ENCODE peak calls at places on chromosomes 16 and 17, in six cellular contexts. B, F, Q, Z, R and H are unnamed samples.

GRCh38 chr17:67993153-67993997 is 2.9 kb downstream of the C17orf58 start:
- DNase-seq in B (peak), F (peak), Q (peak), Z (peak), R (peak), H (peak)

GRCh38 chr17:37025847-37026533 is 77.2 kb downstream of the AATF start:
- DNase-seq in B (no peak), F (no peak), Q (no peak), Z (no peak), R (peak), H (no peak)

GRCh38 chr17:78973196-78973595 is 6.5 kb downstream of the LGALS3BP start:
- DNase-seq in B (no peak), F (no peak), Q (no peak), Z (no peak), R (no peak), H (no peak)

GRCh38 chr17:43581581-43581980 is 35.4 kb upstream of the ETV4 start:
- DNase-seq in B (no peak), F (no peak), Q (no peak), Z (no peak), R (no peak), H (no peak)

GRCh38 chr16:89317729-89318429 is 100.4 kb downstream of the ZNF778 start:
- DNase-seq in B (no peak), F (no peak), Q (no peak), Z (no peak), R (no peak), H (no peak)

GRCh38 chr17:53032861-53033271 is 789.9 kb upstream of the KIF2B start:
- DNase-seq in B (peak), F (no peak), Q (peak), Z (peak), R (no peak), H (peak)

GRCh38 chr17:39270923-39271322 is 45.2 kb upstream of the STAC2 start:
- DNase-seq in B (no peak), F (no peak), Q (no peak), Z (peak), R (no peak), H (peak)

GRCh38 chr16:67384778-67385510 is 8.4 kb downstream of the TPPP3 start:
- DNase-seq in B (no peak), F (peak), Q (no peak), Z (peak), R (no peak), H (no peak)

GRCh38 chr17:80599546-80600305 is 55.1 kb downstream of the RPTOR start:
- DNase-seq in B (no peak), F (no peak), Q (peak), Z (no peak), R (no peak), H (no peak)

GRCh38 chr16:14070555-14070876 is 603 bp upstream of the MRTFB start:
- DNase-seq in B (peak), F (no peak), Q (no peak), Z (no peak), R (no peak), H (no peak)

GRCh38 chr17:42937712-42938596 is 26.3 kb downstream of the AARSD1 start:
- DNase-seq in B (peak), F (no peak), Q (peak), Z (peak), R (no peak), H (peak)

GRCh38 chr17:59451706-59452105 is 113.7 kb upstream of the DHX40 start:
- DNase-seq in B (no peak), F (no peak), Q (no peak), Z (peak), R (no peak), H (no peak)

GRCh38 chr16:70267516-70267915 is 15.8 kb upstream of the EXOSC6 start:
- DNase-seq in B (no peak), F (no peak), Q (peak), Z (peak), R (no peak), H (peak)

GRCh38 chr16:57092786-57093301 is 461 bp downstream of the CPNE2 start:
- DNase-seq in B (peak), F (no peak), Q (no peak), Z (peak), R (no peak), H (peak)

GRCh38 chr16:2692948-2693651 is 10.8 kb downstream of the KCTD5 start:
- DNase-seq in B (no peak), F (no peak), Q (no peak), Z (no peak), R (no peak), H (no peak)

GRCh38 chr16:26993511-26993910 is 73.2 kb upstream of the C16orf82 start:
- DNase-seq in B (no peak), F (no peak), Q (no peak), Z (no peak), R (no peak), H (no peak)

GRCh38 chr17:75240394-75241142 is 20.8 kb downstream of the GGA3 start:
- DNase-seq in B (peak), F (no peak), Q (peak), Z (peak), R (no peak), H (peak)

GRCh38 chr17:78392295-78392694 is 13.8 kb downstream of the PGS1 start:
- DNase-seq in B (no peak), F (no peak), Q (no peak), Z (no peak), R (no peak), H (no peak)

GRCh38 chr16:6643083-6643686 is 689.5 kb upstream of the RBFOX1 start:
- DNase-seq in B (no peak), F (peak), Q (peak), Z (peak), R (peak), H (no peak)

GRCh38 chr16:79776243-79776884 is 175.8 kb upstream of the MAF start:
- DNase-seq in B (no peak), F (no peak), Q (no peak), Z (no peak), R (no peak), H (no peak)

GRCh38 chr16:88764913-88765349 is 20.1 kb downstream of the PIEZO1 start:
- DNase-seq in B (no peak), F (no peak), Q (no peak), Z (peak), R (no peak), H (no peak)

GRCh38 chr16:59385953-59386352 is 651.8 kb upstream of the GOT2 start:
- DNase-seq in B (no peak), F (no peak), Q (no peak), Z (peak), R (no peak), H (no peak)

GRCh38 chr16:84916156-84916555 is 95.2 kb downstream of the ZDHHC7 start:
- DNase-seq in B (no peak), F (no peak), Q (no peak), Z (no peak), R (no peak), H (no peak)

GRCh38 chr16:50520451-50521245 is 27.5 kb upstream of the NKD1 start:
- DNase-seq in B (no peak), F (peak), Q (no peak), Z (no peak), R (no peak), H (no peak)

GRCh38 chr17:76354747-76355310 is 1.1 kb upstream of the PRPSAP1 start:
- DNase-seq in B (no peak), F (no peak), Q (peak), Z (peak), R (no peak), H (peak)

GRCh38 chr17:29566473-29567361 is at the start of gene ABHD15:
- DNase-seq in B (peak), F (peak), Q (peak), Z (peak), R (peak), H (peak)

GRCh38 chr16:3023415-3023668 is 400 bp downstream of the HCFC1R1 start:
- DNase-seq in B (no peak), F (peak), Q (no peak), Z (peak), R (no peak), H (no peak)

GRCh38 chr16:57262841-57263584 is 18.0 kb downstream of the ARL2BP start:
- DNase-seq in B (no peak), F (no peak), Q (no peak), Z (no peak), R (no peak), H (no peak)

GRCh38 chr16:76583995-76584394 is 306.8 kb downstream of the CNTNAP4 start:
- DNase-seq in B (peak), F (no peak), Q (no peak), Z (no peak), R (no peak), H (no peak)

GRCh38 chr16:10355589-10355988 is 30.3 kb upstream of the ATF7IP2 start:
- DNase-seq in B (no peak), F (no peak), Q (no peak), Z (no peak), R (no peak), H (no peak)

GRCh38 chr16:88456356-88457292 is 3.5 kb downstream of the ZFPM1 start:
- DNase-seq in B (no peak), F (no peak), Q (no peak), Z (no peak), R (no peak), H (no peak)